ENCODE peak calls at places on chromosome 3, in eight cellular contexts. P, E, M, X, K, F, Q and J are unnamed samples.

GRCh38 chr3:64908292-64908691 is 220.5 kb upstream of the ADAMTS9 start:
- DNase-seq in P (peak), X (no peak), M (peak), Q (no peak), F (no peak), K (no peak), E (no peak), J (no peak)

GRCh38 chr3:171123913-171124312 is 97.4 kb upstream of the SLC2A2 start:
- DNase-seq in X (no peak), P (no peak), Q (no peak), F (no peak), K (no peak), E (no peak), M (peak), J (no peak)

GRCh38 chr3:149371001-149371722 is 6.3 kb downstream of the TM4SF1 start:
- DNase-seq in P (no peak), M (no peak), E (peak), K (no peak), F (no peak), Q (no peak), X (peak), J (peak)

GRCh38 chr3:158802399-158803023 is 657 bp downstream of the MFSD1 start:
- DNase-seq in Q (no peak), E (peak), X (peak), M (peak), F (no peak), P (no peak), K (peak), J (no peak)

GRCh38 chr3:126329927-126330725 is 27.1 kb downstream of the KLF15 start:
- DNase-seq in M (no peak), E (no peak), K (no peak), F (no peak), P (no peak), Q (no peak), X (no peak), J (no peak)

GRCh38 chr3:14766428-14767244 is 52.1 kb upstream of the FGD5 start:
- DNase-seq in Q (no peak), F (no peak), K (peak), P (no peak), X (no peak), M (no peak), E (no peak), J (no peak)

GRCh38 chr3:130386604-130387263 is 41.3 kb downstream of the COL6A5 start:
- DNase-seq in M (peak), K (no peak), X (no peak), P (peak), F (no peak), E (no peak), Q (no peak), J (no peak)

GRCh38 chr3:120090422-120090821 is 3.8 kb downstream of the GSK3B start:
- DNase-seq in P (no peak), E (no peak), K (no peak), X (no peak), M (no peak), F (no peak), Q (no peak), J (no peak)

GRCh38 chr3:146561879-146562278 is 17.5 kb upstream of the PLSCR1 start:
- DNase-seq in Q (no peak), X (no peak), F (no peak), P (no peak), M (peak), E (no peak), K (no peak), J (no peak)

GRCh38 chr3:120773932-120774331 is 31.4 kb downstream of the GTF2E1 start:
- DNase-seq in E (no peak), P (peak), M (peak), K (no peak), F (no peak), Q (no peak), X (no peak), J (peak)

GRCh38 chr3:123595396-123595795 is 10.5 kb upstream of the HACD2 start:
- DNase-seq in M (no peak), Q (no peak), P (no peak), F (no peak), E (no peak), K (no peak), X (no peak), J (no peak)

GRCh38 chr3:143970773-143971366 is 753 bp upstream of the DIPK2A start:
- DNase-seq in X (no peak), Q (peak), F (peak), M (no peak), P (peak), K (peak), E (peak), J (peak)

GRCh38 chr3:196979545-196979944 is 10.9 kb upstream of the PIGZ start:
- DNase-seq in E (no peak), K (no peak), M (peak), P (no peak), X (peak), F (no peak), Q (no peak), J (no peak)

GRCh38 chr3:194130807-194131589 is 5.0 kb upstream of the HES1 start:
- DNase-seq in Q (no peak), M (no peak), K (no peak), F (no peak), X (peak), P (no peak), E (no peak), J (no peak)

GRCh38 chr3:65867463-65868210 is 171.1 kb downstream of the MAGI1 start:
- DNase-seq in K (no peak), P (no peak), Q (no peak), X (no peak), E (no peak), F (no peak), M (no peak), J (no peak)

GRCh38 chr3:11009898-11010297 is 17.4 kb downstream of the SLC6A1 start:
- DNase-seq in F (no peak), P (no peak), Q (no peak), M (no peak), X (no peak), E (no peak), K (no peak), J (no peak)

GRCh38 chr3:11005686-11006256 is 13.2 kb downstream of the SLC6A1 start:
- DNase-seq in F (no peak), K (no peak), X (no peak), P (no peak), M (no peak), E (no peak), Q (no peak), J (no peak)

GRCh38 chr3:11006986-11007385 is 14.4 kb downstream of the SLC6A1 start:
- DNase-seq in E (no peak), M (no peak), Q (no peak), K (no peak), P (no peak), X (no peak), F (no peak), J (no peak)

GRCh38 chr3:11010406-11011165 is 18.0 kb downstream of the SLC6A1 start:
- DNase-seq in F (no peak), E (no peak), P (no peak), X (no peak), Q (no peak), M (no peak), K (no peak), J (no peak)

GRCh38 chr3:11007534-11007933 is 15.0 kb downstream of the SLC6A1 start:
- DNase-seq in M (no peak), F (no peak), X (no peak), P (no peak), K (no peak), Q (no peak), E (no peak), J (no peak)
- TF ChIP-seq CTCF in M (no peak), F (no peak), X (no peak), P (no peak), K (no peak), Q (no peak), E (no peak), J (no peak)

GRCh38 chr3:175957427-175957826 is 1098.3 kb downstream of the NAALADL2 start:
- DNase-seq in P (no peak), K (no peak), Q (no peak), M (no peak), F (no peak), E (peak), X (no peak), J (no peak)

GRCh38 chr3:175951047-175951694 is 1092.0 kb downstream of the NAALADL2 start:
- DNase-seq in X (peak), E (no peak), K (no peak), Q (no peak), M (peak), P (no peak), F (no peak), J (peak)

GRCh38 chr3:175956964-175957363 is 1097.8 kb downstream of the NAALADL2 start:
- DNase-seq in Q (no peak), M (no peak), F (no peak), K (no peak), E (peak), X (peak), P (no peak), J (peak)
- TF ChIP-seq CTCF in Q (peak), M (no peak), F (peak), K (peak), E (no peak), X (peak), P (peak), J (peak)

GRCh38 chr3:159982442-159982841 is 6.2 kb upstream of the IL12A start:
- DNase-seq in F (no peak), Q (no peak), P (no peak), M (no peak), X (no peak), K (no peak), E (no peak), J (no peak)
- TF ChIP-seq CTCF in F (no peak), Q (no peak), P (no peak), M (no peak), X (no peak), K (no peak), E (no peak), J (no peak)

GRCh38 chr3:108093021-108093420 is 2.2 kb upstream of the CD47 start:
- DNase-seq in M (no peak), Q (no peak), F (no peak), P (no peak), X (no peak), E (no peak), K (no peak), J (no peak)

GRCh38 chr3:108090701-108091497 is at the start of gene CD47:
- DNase-seq in Q (peak), E (peak), X (peak), K (peak), M (peak), F (peak), P (peak), J (peak)

GRCh38 chr3:108090066-108090700 is 648 bp downstream of the CD47 start:
- DNase-seq in M (peak), P (no peak), Q (peak), F (peak), E (peak), X (peak), K (peak), J (no peak)

GRCh38 chr3:108092556-108092955 is 1.7 kb upstream of the CD47 start:
- DNase-seq in F (no peak), K (no peak), M (no peak), X (no peak), P (no peak), E (no peak), Q (no peak), J (no peak)

DNA sequence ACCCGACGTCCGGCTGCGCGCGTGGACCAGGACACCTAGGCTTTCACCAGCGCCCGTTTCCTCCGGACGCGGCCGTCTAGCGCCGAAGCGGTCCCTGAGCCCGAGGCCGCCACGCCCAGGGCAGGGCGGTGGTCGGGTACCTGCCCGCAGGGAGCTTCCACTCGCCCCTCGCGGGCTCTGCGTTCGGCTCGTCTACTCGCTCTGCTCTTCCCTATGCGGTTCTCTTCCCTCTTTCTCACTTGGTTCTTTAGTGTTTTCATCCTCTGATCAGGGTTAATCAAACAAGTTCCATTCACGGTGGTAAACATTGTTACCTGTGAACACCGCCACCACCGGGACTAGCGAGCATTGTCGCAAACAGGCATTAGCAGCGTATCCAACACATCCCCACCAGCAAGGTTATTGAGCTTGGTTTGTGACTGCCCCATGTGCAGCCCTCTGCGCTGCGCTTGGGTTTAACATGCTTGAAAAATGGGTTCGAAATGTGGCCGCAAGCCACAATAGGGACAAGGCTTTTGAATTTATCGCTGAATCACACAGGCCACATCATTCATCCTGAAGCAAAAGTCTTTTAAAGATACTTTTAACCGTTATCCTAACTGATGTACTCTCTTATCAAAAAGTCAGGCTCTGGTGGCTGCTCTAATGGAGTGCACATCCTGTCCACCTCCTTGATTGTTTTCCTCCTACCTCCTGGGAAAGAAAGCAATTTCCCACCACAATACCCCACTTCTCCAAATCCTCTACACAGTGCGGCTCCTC is 848 bp upstream of the CD47 start:
- DNase-seq in E (no peak), P (no peak), K (no peak), M (no peak), X (no peak), F (no peak), Q (no peak), J (no peak)
- TF ChIP-seq CTCF in E (no peak), P (no peak), K (no peak), M (no peak), X (no peak), F (no peak), Q (no peak), J (no peak)

DNA sequence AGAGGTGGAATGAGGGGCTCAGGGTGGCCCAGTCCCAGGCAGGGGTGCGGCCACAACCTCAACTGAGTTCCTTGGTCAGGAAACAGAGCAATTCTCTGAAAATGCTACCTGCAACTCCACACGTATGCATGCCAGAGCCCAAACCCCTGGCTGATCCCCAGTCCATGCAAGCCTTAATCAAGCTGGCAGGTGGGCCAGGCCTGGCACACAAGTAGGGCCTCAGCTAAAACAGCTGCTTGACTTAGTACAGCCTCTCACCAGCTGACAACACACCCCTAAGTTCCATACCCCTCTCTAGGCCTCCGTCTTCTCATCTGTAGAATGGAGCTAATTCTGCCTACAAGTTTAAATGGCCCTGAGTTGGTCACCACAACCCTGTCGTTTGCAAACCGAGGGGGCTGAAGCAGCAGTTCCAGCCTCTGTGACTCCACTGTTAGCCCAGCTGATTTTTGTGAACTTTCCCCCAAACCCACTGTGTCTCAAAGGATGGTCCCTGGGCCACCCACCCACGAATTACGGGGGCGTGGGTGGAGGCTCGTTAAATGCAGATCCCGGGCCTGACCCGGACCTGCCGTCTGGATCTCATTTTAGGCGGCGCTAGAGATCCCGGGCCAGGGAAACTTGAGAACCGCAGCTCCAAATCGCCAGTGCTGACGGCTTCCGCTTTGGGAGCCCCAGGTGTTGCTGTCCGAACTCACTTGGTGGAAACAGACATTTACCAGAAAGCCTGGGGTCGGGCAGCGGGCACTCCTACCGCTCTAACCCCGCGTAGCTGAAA is 927 bp downstream of the CHDH start:
- DNase-seq in M (peak), Q (peak), E (no peak), K (peak), X (peak), P (peak), F (no peak), J (no peak)
- TF ChIP-seq CTCF in M (peak), Q (peak), E (peak), K (no peak), X (peak), P (peak), F (peak), J (peak)